ENCODE peak calls at places on chromosomes 11 and 22, in four cellular contexts. One of them, this sample, is unnamed.

GRCh38 chr11:7665473-7666291 is 7.6 kb downstream of the CYB5R2 start:
- DNase-seq in astrocyte of the spinal cord: peak
- DNase-seq in CD8-positive, alpha-beta T cell: peak
- DNase-seq in foreskin fibroblast: no peak
- DNase-seq in this sample: peak

GRCh38 chr11:14884667-14885273 is 7.3 kb downstream of the CYP2R1 start:
- DNase-seq in astrocyte of the spinal cord: no peak
- DNase-seq in CD8-positive, alpha-beta T cell: no peak
- DNase-seq in foreskin fibroblast: no peak
- DNase-seq in this sample: no peak

GRCh38 chr22:35978889-35979288 is 49.7 kb downstream of the RBFOX2 start:
- DNase-seq in astrocyte of the spinal cord: no peak
- DNase-seq in CD8-positive, alpha-beta T cell: no peak
- DNase-seq in foreskin fibroblast: no peak
- DNase-seq in this sample: no peak

GRCh38 chr11:120172054-120172881 is 34.4 kb upstream of the TRIM29 start:
- DNase-seq in astrocyte of the spinal cord: peak
- DNase-seq in CD8-positive, alpha-beta T cell: no peak
- DNase-seq in foreskin fibroblast: peak
- DNase-seq in this sample: peak

GRCh38 chr22:37628830-37629229 is 10.6 kb upstream of the SH3BP1 start:
- DNase-seq in astrocyte of the spinal cord: no peak
- DNase-seq in CD8-positive, alpha-beta T cell: no peak
- DNase-seq in foreskin fibroblast: no peak
- DNase-seq in this sample: no peak

GRCh38 chr11:36073411-36074203 is 129.7 kb downstream of the LDLRAD3 start:
- DNase-seq in astrocyte of the spinal cord: peak
- DNase-seq in CD8-positive, alpha-beta T cell: no peak
- DNase-seq in foreskin fibroblast: peak
- DNase-seq in this sample: no peak

GRCh38 chr22:35997438-35997837 is 31.2 kb downstream of the RBFOX2 start:
- DNase-seq in astrocyte of the spinal cord: peak
- DNase-seq in CD8-positive, alpha-beta T cell: no peak
- DNase-seq in foreskin fibroblast: no peak
- DNase-seq in this sample: no peak

GRCh38 chr11:131889760-131890620 is 519.6 kb downstream of the NTM start:
- DNase-seq in astrocyte of the spinal cord: peak
- DNase-seq in CD8-positive, alpha-beta T cell: no peak
- DNase-seq in foreskin fibroblast: no peak
- DNase-seq in this sample: no peak

GRCh38 chr11:8192016-8192895 is 23.4 kb upstream of the RIC3 start:
- DNase-seq in astrocyte of the spinal cord: peak
- DNase-seq in CD8-positive, alpha-beta T cell: no peak
- DNase-seq in foreskin fibroblast: peak
- DNase-seq in this sample: no peak

GRCh38 chr11:19953909-19954308 is 206.4 kb downstream of the DBX1 start:
- DNase-seq in astrocyte of the spinal cord: peak
- DNase-seq in CD8-positive, alpha-beta T cell: no peak
- DNase-seq in foreskin fibroblast: peak
- DNase-seq in this sample: no peak

GRCh38 chr22:46000081-46001027 is 23.4 kb upstream of the WNT7B start:
- DNase-seq in astrocyte of the spinal cord: no peak
- DNase-seq in CD8-positive, alpha-beta T cell: no peak
- DNase-seq in foreskin fibroblast: no peak
- DNase-seq in this sample: no peak

GRCh38 chr11:126973051-126973450 is 27.5 kb downstream of the KIRREL3 start:
- DNase-seq in astrocyte of the spinal cord: no peak
- DNase-seq in CD8-positive, alpha-beta T cell: no peak
- DNase-seq in foreskin fibroblast: no peak
- DNase-seq in this sample: no peak

GRCh38 chr22:22748297-22748743 is 103.9 kb downstream of the GGTLC2 start:
- DNase-seq in astrocyte of the spinal cord: peak
- DNase-seq in CD8-positive, alpha-beta T cell: no peak
- DNase-seq in foreskin fibroblast: peak
- DNase-seq in this sample: peak
- TF ChIP-seq CTCF in astrocyte of the spinal cord: peak
- TF ChIP-seq CTCF in CD8-positive, alpha-beta T cell: peak
- TF ChIP-seq CTCF in foreskin fibroblast: peak
- TF ChIP-seq CTCF in this sample: peak

DNA sequence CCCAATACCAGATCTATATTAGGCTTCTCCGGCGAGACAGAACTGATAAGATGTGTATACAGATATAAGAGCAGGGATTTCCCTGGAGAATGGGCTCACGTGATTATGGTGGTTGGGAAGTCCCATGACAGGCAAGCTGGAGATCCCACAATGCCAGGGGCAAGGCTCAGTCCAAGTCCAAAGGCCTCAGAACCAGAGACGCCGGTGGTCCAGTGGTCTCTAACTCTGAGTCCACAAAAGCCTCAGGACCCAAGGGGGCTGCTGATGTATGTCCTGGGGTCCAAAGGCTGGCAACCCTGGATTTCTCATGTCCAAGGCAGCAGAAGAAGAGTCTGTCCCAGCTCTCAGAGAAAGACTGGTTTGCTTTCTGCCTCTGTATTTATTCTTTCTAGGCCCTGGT is 15.8 kb upstream of the OSBPL5 start:
- DNase-seq in astrocyte of the spinal cord: no peak
- DNase-seq in CD8-positive, alpha-beta T cell: no peak
- DNase-seq in foreskin fibroblast: no peak
- DNase-seq in this sample: no peak
- TF ChIP-seq CTCF in astrocyte of the spinal cord: no peak
- TF ChIP-seq CTCF in CD8-positive, alpha-beta T cell: no peak
- TF ChIP-seq CTCF in foreskin fibroblast: no peak
- TF ChIP-seq CTCF in this sample: no peak

GRCh38 chr11:124761301-124762021 is 629 bp downstream of the ESAM start:
- DNase-seq in astrocyte of the spinal cord: no peak
- DNase-seq in CD8-positive, alpha-beta T cell: no peak
- DNase-seq in foreskin fibroblast: no peak
- DNase-seq in this sample: no peak
- TF ChIP-seq CTCF in astrocyte of the spinal cord: no peak
- TF ChIP-seq CTCF in CD8-positive, alpha-beta T cell: no peak
- TF ChIP-seq CTCF in foreskin fibroblast: no peak
- TF ChIP-seq CTCF in this sample: no peak

GRCh38 chr11:86277741-86278140 is 24.3 kb upstream of the HIKESHI start:
- DNase-seq in astrocyte of the spinal cord: no peak
- DNase-seq in CD8-positive, alpha-beta T cell: no peak
- DNase-seq in foreskin fibroblast: no peak
- DNase-seq in this sample: no peak

GRCh38 chr11:86278226-86278625 is 23.8 kb upstream of the HIKESHI start:
- DNase-seq in astrocyte of the spinal cord: no peak
- DNase-seq in CD8-positive, alpha-beta T cell: no peak
- DNase-seq in foreskin fibroblast: no peak
- DNase-seq in this sample: no peak

GRCh38 chr11:86274503-86274902 is 27.5 kb upstream of the HIKESHI start:
- DNase-seq in astrocyte of the spinal cord: no peak
- DNase-seq in CD8-positive, alpha-beta T cell: no peak
- DNase-seq in foreskin fibroblast: no peak
- DNase-seq in this sample: no peak

GRCh38 chr11:86274999-86275398 is 27.0 kb upstream of the HIKESHI start:
- DNase-seq in astrocyte of the spinal cord: no peak
- DNase-seq in CD8-positive, alpha-beta T cell: no peak
- DNase-seq in foreskin fibroblast: no peak
- DNase-seq in this sample: no peak

DNA sequence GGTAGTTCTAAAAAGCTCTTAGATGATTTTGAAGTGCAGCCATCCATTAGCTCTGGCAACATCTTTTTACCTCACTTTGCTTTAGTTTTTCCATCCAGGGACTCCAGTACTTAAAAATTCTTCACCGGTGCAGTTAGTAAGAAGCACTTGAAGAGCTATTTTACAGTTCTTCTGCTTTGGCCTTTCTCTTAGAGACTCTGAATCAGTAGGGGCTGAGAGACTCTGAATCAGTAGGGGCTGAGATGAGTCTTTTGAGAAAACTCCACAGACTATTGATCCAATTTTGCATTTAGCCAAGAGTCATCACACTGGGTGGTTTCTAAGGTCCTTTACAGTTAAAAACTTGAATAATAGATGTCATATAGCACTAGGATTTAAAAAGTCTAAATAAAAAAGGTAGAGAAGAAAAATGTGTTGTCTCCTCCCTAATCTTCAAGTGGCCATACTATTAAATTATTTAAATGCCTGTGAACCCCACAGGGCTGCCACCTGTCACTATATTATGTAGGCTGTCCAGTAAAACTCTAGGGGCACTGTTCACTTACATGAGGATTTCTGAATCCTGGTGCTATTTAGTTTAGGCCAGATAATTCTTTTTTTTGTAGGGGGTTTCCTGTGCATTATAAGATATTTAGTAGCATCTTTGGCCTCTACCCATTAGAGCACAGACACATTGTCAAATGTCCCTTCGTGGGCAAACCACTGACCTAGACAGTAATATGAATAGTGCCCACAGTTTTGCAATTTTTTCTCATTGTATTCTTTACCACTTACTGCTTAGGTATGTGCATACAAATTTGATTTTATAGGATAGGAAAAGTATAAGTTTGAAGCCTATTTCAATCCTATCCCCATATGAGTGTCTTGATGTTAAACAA is 26.3 kb upstream of the HIKESHI start:
- DNase-seq in astrocyte of the spinal cord: no peak
- DNase-seq in CD8-positive, alpha-beta T cell: no peak
- DNase-seq in foreskin fibroblast: no peak
- DNase-seq in this sample: no peak
- TF ChIP-seq CTCF in astrocyte of the spinal cord: no peak
- TF ChIP-seq CTCF in CD8-positive, alpha-beta T cell: no peak
- TF ChIP-seq CTCF in foreskin fibroblast: no peak
- TF ChIP-seq CTCF in this sample: no peak

GRCh38 chr11:128759168-128759567 is 65.3 kb downstream of the FLI1 start:
- DNase-seq in astrocyte of the spinal cord: no peak
- DNase-seq in CD8-positive, alpha-beta T cell: no peak
- DNase-seq in foreskin fibroblast: no peak
- DNase-seq in this sample: no peak
- TF ChIP-seq CTCF in astrocyte of the spinal cord: no peak
- TF ChIP-seq CTCF in CD8-positive, alpha-beta T cell: no peak
- TF ChIP-seq CTCF in foreskin fibroblast: no peak
- TF ChIP-seq CTCF in this sample: no peak

This sample was measured in natural killer cell.